ENCODE peak calls at places on chromosome 7, in five cellular contexts. M, L, J, T and O are unnamed samples. For H3K36me3, the result is how much of the 10 kb centered on the place peaks cover.

GRCh38 chr7:138814806-138815332 is 16.9 kb upstream of the ATP6V0A4 start:
- DNase-seq in M (no peak), L (no peak), J (no peak), T (no peak), O (no peak)

GRCh38 chr7:134890246-134891240 is 95.8 kb upstream of the AGBL3 start:
- DNase-seq in M (no peak), L (no peak), J (no peak), T (no peak), O (no peak)

GRCh38 chr7:46633200-46633599 is 712.1 kb upstream of the IGFBP3 start:
- DNase-seq in M (no peak), L (no peak), J (no peak), T (no peak), O (no peak)

GRCh38 chr7:145928937-145929336 is 187.7 kb upstream of the CNTNAP2 start:
- DNase-seq in M (no peak), L (no peak), J (no peak), T (no peak), O (no peak)

GRCh38 chr7:13411151-13411550 is 578.3 kb downstream of the ETV1 start:
- DNase-seq in M (no peak), L (no peak), J (no peak), T (no peak), O (no peak)

GRCh38 chr7:96636342-96636865 is 73.2 kb downstream of the SEM1 start:
- DNase-seq in M (no peak), L (no peak), J (no peak), T (no peak), O (no peak)

GRCh38 chr7:33917661-33918060 is 12.3 kb downstream of the BMPER start:
- DNase-seq in M (no peak), L (no peak), J (no peak), T (no peak), O (no peak)

GRCh38 chr7:87624628-87625027 is 3.6 kb upstream of the RUNDC3B start:
- DNase-seq in M (no peak), L (no peak), J (no peak), T (no peak), O (no peak)

GRCh38 chr7:81285142-81285871 is 366.5 kb upstream of the SEMA3C start:
- DNase-seq in M (no peak), L (no peak), J (no peak), T (no peak), O (no peak)

GRCh38 chr7:44769381-44770209 is 20.9 kb downstream of the ZMIZ2 start:
- DNase-seq in M (no peak), L (no peak), J (peak), T (no peak), O (peak)

GRCh38 chr7:78437118-78437517 is 638.5 kb downstream of the PHTF2 start:
- DNase-seq in M (no peak), L (no peak), J (no peak), T (no peak), O (no peak)

DNA sequence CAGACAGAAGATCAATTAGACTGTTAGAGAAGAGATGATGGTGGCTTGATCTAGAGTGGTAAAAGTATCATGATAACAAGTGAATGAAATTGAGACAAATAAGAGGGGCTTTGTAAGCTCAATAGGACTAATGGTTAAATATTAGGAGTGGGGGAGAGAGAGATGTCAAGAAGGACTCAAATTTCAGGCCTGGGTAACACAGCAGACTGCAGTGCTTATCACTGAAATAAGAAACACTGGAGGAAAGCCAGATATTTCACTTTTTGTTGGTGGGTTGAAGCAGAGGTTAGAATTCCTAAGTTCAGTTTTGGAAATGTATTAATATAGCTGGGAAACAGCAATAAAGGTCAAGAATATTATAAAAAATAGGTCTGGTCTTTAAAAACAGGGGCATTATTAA is 74.6 kb downstream of the ORC5 start:
- DNase-seq in M (no peak), L (no peak), J (no peak), T (no peak), O (no peak)
- H3K36me3 ChIP-seq in M (half or more), L (under half), J (under half), T (under half), O (under half)

GRCh38 chr7:2657920-2658671 is 26.3 kb downstream of the TTYH3 start:
- DNase-seq in M (no peak), L (no peak), J (no peak), T (no peak), O (no peak)
- H3K36me3 ChIP-seq in M (under half), L (under half), J (under half), T (half or more), O (under half)

GRCh38 chr7:2254429-2255144 is 12.6 kb downstream of the NUDT1 start:
- DNase-seq in M (no peak), L (no peak), J (no peak), T (no peak), O (no peak)

GRCh38 chr7:2256306-2257045 is 14.4 kb downstream of the NUDT1 start:
- DNase-seq in M (no peak), L (no peak), J (no peak), T (no peak), O (no peak)

GRCh38 chr7:2253525-2254244 is 11.7 kb downstream of the NUDT1 start:
- DNase-seq in M (no peak), L (no peak), J (no peak), T (no peak), O (no peak)

GRCh38 chr7:2257046-2257551 is 15.1 kb downstream of the NUDT1 start:
- DNase-seq in M (no peak), L (no peak), J (no peak), T (no peak), O (no peak)

GRCh38 chr7:2255145-2256139 is 13.4 kb downstream of the NUDT1 start:
- DNase-seq in M (no peak), L (no peak), J (no peak), T (no peak), O (no peak)
- H3K36me3 ChIP-seq in M (under half), L (under half), J (under half), T (half or more), O (under half)

GRCh38 chr7:99013266-99014112 is 130.4 kb downstream of the SMURF1 start:
- DNase-seq in M (no peak), L (no peak), J (no peak), T (no peak), O (no peak)
- H3K36me3 ChIP-seq in M (half or more), L (under half), J (under half), T (half or more), O (half or more)

DNA sequence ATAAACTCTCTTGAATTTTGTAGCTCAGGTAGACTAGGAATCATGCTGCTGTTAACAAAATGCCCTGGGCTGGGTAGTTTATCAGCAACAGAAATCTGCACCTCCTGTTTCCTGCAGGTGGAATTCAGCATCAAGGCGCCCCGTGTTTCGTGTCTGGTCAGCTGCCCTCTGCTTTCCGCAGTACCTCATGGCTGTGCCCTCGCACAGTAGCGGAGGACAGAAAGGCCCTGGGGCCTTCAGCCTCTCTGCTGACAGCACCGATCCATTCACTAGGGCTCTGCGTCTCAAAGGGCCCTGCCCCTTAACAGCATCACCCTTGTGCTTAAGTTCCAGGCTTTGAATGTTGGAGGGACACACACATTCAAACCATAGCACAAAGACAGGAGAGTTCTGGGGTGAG is 90.0 kb downstream of the DYNC2I1 start:
- DNase-seq in M (no peak), L (no peak), J (no peak), T (no peak), O (no peak)
- H3K36me3 ChIP-seq in M (under half), L (under half), J (under half), T (half or more), O (under half)

GRCh38 chr7:128845475-128845874 is 15.3 kb downstream of the FLNC start:
- DNase-seq in M (no peak), L (no peak), J (no peak), T (no peak), O (no peak)

GRCh38 chr7:128842674-128843641 is 12.8 kb downstream of the FLNC start:
- DNase-seq in M (no peak), L (no peak), J (no peak), T (no peak), O (no peak)

GRCh38 chr7:128845987-128846386 is 15.8 kb downstream of the FLNC start:
- DNase-seq in M (no peak), L (no peak), J (no peak), T (no peak), O (no peak)

GRCh38 chr7:128844777-128845311 is 14.6 kb downstream of the FLNC start:
- DNase-seq in M (no peak), L (no peak), J (no peak), T (no peak), O (no peak)

DNA sequence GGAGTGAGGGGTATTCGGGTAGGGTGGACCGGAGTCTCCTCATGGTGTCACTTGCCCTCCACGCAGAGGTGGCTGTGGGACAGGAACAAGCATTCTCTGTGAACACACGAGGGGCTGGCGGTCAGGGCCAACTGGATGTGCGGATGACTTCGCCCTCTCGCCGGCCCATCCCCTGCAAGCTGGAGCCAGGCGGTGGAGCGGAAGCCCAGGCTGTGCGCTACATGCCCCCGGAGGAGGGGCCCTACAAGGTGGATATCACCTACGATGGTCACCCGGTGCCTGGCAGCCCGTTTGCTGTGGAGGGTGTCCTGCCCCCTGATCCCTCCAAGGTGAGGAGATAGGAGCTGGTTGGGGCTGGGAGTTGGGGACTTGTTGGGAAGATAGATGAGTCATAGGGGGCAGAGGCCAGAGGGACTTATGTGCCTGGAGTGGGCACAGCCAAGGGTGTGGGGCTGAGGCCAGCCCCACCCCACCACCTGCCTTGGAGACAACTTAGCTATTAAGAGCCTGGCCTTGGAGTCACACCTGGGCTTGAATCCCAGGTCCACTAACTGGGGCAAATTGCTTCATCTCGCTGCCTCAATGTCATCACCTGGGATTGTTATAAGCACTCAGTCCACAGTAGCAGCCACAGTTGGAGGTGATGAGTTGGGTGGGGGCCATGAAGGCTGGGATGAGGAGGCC is 13.9 kb downstream of the FLNC start:
- DNase-seq in M (no peak), L (no peak), J (no peak), T (no peak), O (no peak)
- H3K36me3 ChIP-seq in M (under half), L (under half), J (under half), T (under half), O (under half)

GRCh38 chr7:102417105-102417504 is 16.3 kb upstream of the ORAI2 start:
- DNase-seq in M (no peak), L (no peak), J (no peak), T (no peak), O (no peak)

GRCh38 chr7:102415685-102416225 is 17.6 kb upstream of the ORAI2 start:
- DNase-seq in M (peak), L (no peak), J (peak), T (no peak), O (peak)

GRCh38 chr7:102421706-102422105 is 11.7 kb upstream of the ORAI2 start:
- DNase-seq in M (peak), L (no peak), J (no peak), T (no peak), O (no peak)

GRCh38 chr7:102416406-102416805 is 17.0 kb upstream of the ORAI2 start:
- DNase-seq in M (no peak), L (no peak), J (no peak), T (no peak), O (no peak)

DNA sequence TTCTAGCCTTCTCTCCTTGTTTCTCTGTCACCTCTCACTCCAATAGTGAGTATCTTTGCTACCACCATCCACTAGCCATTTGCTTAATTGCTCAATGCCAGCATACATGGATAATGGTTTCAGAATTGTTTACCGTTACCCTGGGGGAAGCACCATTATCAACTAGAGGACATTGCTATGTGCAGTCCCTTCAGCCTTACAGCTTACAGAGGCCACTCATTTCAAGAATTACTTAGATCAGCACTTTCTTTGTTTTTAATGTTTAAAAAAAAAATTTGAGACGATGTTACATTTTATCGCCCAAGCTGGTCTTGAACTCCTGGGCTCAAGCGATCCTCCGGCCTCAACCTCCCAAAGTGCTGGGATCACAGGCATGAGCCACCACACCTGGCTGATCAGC is 14.8 kb upstream of the ORAI2 start:
- DNase-seq in M (no peak), L (no peak), J (no peak), T (no peak), O (no peak)
- H3K36me3 ChIP-seq in M (half or more), L (under half), J (under half), T (half or more), O (under half)